ENCODE peak calls at places on chromosomes 1 and 21, in four cellular contexts. B is colonic mucosa, Y is foreskin fibroblast, Q is astrocyte of the spinal cord. P is an unnamed sample.

GRCh38 chr1:101781437-101781836 is 215.3 kb downstream of the OLFM3 start:
- DNase-seq in B (peak; percentile 19), Y (no peak), Q (peak; percentile 14), P (peak; percentile 6)

GRCh38 chr21:44836666-44837471 is 19.0 kb upstream of the SUMO3 start:
- DNase-seq in B (no peak), Y (no peak), Q (no peak), P (peak; percentile 45)

GRCh38 chr1:38500352-38500751 is 359.2 kb downstream of the RRAGC start:
- DNase-seq in B (no peak), Y (no peak), Q (no peak), P (no peak)

GRCh38 chr1:55285849-55286248 is 70.7 kb upstream of the USP24 start:
- DNase-seq in B (no peak), Y (no peak), Q (no peak), P (peak; percentile 56)

GRCh38 chr1:36303650-36304360 is 2.4 kb upstream of the SH3D21 start:
- DNase-seq in B (no peak), Y (no peak), Q (no peak), P (no peak)

GRCh38 chr1:246176126-246177024 is 330.7 kb downstream of the SMYD3 start:
- DNase-seq in B (no peak), Y (no peak), Q (no peak), P (no peak)

GRCh38 chr1:6220236-6220635 is 14.3 kb downstream of the RNF207 start:
- DNase-seq in B (no peak), Y (peak; percentile 30), Q (no peak), P (no peak)

GRCh38 chr1:147647796-147648633 is 22.3 kb downstream of the ACP6 start:
- DNase-seq in B (no peak), Y (no peak), Q (no peak), P (no peak)

GRCh38 chr1:56064705-56065104 is 514.7 kb downstream of the PLPP3 start:
- DNase-seq in B (no peak), Y (peak; percentile 72), Q (peak; percentile 33), P (no peak)

GRCh38 chr1:162070094-162070748 is 730 bp downstream of the NOS1AP start:
- DNase-seq in B (peak; percentile 76), Y (no peak), Q (no peak), P (peak; percentile 40)

GRCh38 chr1:152107984-152108898 is 7.0 kb downstream of the TCHH start:
- DNase-seq in B (peak; percentile 44), Y (peak; percentile 43), Q (peak; percentile 20), P (no peak)

GRCh38 chr21:41487082-41487481 is 20.9 kb downstream of the TMPRSS2 start:
- DNase-seq in B (no peak), Y (no peak), Q (no peak), P (no peak)

GRCh38 chr1:17696417-17697301 is 58.5 kb upstream of the ACTL8 start:
- DNase-seq in B (no peak), Y (peak; percentile 45), Q (peak; percentile 74), P (peak; percentile 14)

GRCh38 chr1:19407494-19408096 is 77.7 kb downstream of the CAPZB start:
- DNase-seq in B (no peak), Y (no peak), Q (no peak), P (no peak)

GRCh38 chr1:93349231-93350135 is 3.8 kb downstream of the DR1 start:
- DNase-seq in B (no peak), Y (no peak), Q (peak; percentile 30), P (no peak)

GRCh38 chr1:167926486-167926997 is 9.9 kb upstream of the DCAF6 start:
- DNase-seq in B (peak; percentile 78), Y (no peak), Q (no peak), P (no peak)

GRCh38 chr21:44938976-44939531 is 775 bp upstream of the SLX9 start:
- DNase-seq in B (no peak), Y (no peak), Q (no peak), P (peak; percentile 76)

GRCh38 chr21:33662046-33662445 is 19.7 kb downstream of the ITSN1 start:
- DNase-seq in B (no peak), Y (no peak), Q (no peak), P (no peak)

GRCh38 chr1:56031011-56031410 is 548.4 kb downstream of the PLPP3 start:
- DNase-seq in B (no peak), Y (no peak), Q (no peak), P (no peak)

GRCh38 chr1:71080178-71080781 is 555 bp downstream of the ZRANB2 start:
- DNase-seq in B (peak; percentile 32), Y (no peak), Q (peak; percentile 15), P (no peak)

GRCh38 chr1:212667223-212668139 is 32.2 kb downstream of the BATF3 start:
- DNase-seq in B (no peak), Y (peak; percentile 93), Q (peak; percentile 95), P (no peak)

GRCh38 chr21:42102516-42102915 is 31.4 kb downstream of the UMODL1 start:
- DNase-seq in B (no peak), Y (no peak), Q (no peak), P (no peak)

GRCh38 chr21:24204641-24205040 is 1402.6 kb downstream of the MRPL39 start:
- DNase-seq in B (no peak), Y (no peak), Q (no peak), P (no peak)

GRCh38 chr1:88985692-88986091 is 6.7 kb downstream of the KYAT3 start:
- DNase-seq in B (no peak), Y (no peak), Q (no peak), P (no peak)

GRCh38 chr1:109622103-109622892 is 2.7 kb downstream of the AMPD2 start:
- DNase-seq in B (no peak), Y (no peak), Q (no peak), P (no peak)

GRCh38 chr1:193580419-193580818 is 394.0 kb upstream of the B3GALT2 start:
- DNase-seq in B (no peak), Y (no peak), Q (no peak), P (no peak)

GRCh38 chr21:31768720-31769119 is 36.8 kb upstream of the SCAF4 start:
- DNase-seq in B (no peak), Y (no peak), Q (no peak), P (no peak)

GRCh38 chr21:26007911-26008579 is 162.5 kb downstream of the APP start:
- DNase-seq in B (no peak), Y (no peak), Q (no peak), P (no peak)

GRCh38 chr1:118821801-118822200 is 166.3 kb downstream of the TBX15 start:
- DNase-seq in B (no peak), Y (peak; percentile 5), Q (no peak), P (no peak)

GRCh38 chr1:5099558-5099957 is 445.1 kb downstream of the AJAP1 start:
- DNase-seq in B (no peak), Y (no peak), Q (no peak), P (peak; percentile 30)

GRCh38 chr1:232577809-232578208 is 52.1 kb downstream of the SIPA1L2 start:
- DNase-seq in B (no peak), Y (no peak), Q (peak; percentile 39), P (no peak)

GRCh38 chr1:78645728-78646127 is 3.9 kb upstream of the IFI44 start:
- DNase-seq in B (no peak), Y (no peak), Q (no peak), P (no peak)

GRCh38 chr1:3902111-3902511 is 2.0 kb upstream of the C1orf174 start:
- DNase-seq in B (no peak), Y (no peak), Q (no peak), P (no peak)

GRCh38 chr1:69518991-69519390 is 48.7 kb upstream of the LRRC7 start:
- DNase-seq in B (no peak), Y (no peak), Q (no peak), P (no peak)

GRCh38 chr1:218741852-218742251 is 396.7 kb downstream of the TGFB2 start:
- DNase-seq in B (no peak), Y (no peak), Q (no peak), P (no peak)
- H3K4me3 ChIP-seq in B (no peak overlapping the region), Y (no peak overlapping the region), Q (no peak overlapping the region), P (no peak overlapping the region)

GRCh38 chr1:174830019-174830418 is 169.7 kb upstream of the CACYBP start:
- DNase-seq in B (no peak), Y (no peak), Q (no peak), P (no peak)

GRCh38 chr1:174828264-174828663 is 171.5 kb upstream of the CACYBP start:
- DNase-seq in B (no peak), Y (no peak), Q (no peak), P (no peak)

DNA sequence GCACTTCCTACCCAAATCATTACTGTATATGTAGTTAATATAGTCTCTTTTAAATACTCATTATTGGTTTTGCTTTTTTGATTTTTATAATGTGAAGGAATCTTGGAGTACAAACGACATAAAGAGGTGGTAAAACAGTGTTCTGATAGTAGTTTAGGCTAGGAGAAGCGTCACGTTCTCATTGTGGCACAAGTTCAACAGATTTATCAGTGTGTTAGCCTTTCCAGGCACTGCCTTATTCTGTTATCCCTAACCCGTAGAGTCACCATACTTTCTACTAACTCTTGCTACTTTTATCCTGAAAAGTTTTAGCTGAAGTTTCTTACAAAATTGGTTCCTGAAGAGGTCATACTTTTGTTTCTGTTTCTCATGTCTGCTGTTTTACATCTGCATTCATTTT is 174.6 kb upstream of the CACYBP start:
- DNase-seq in B (no peak), Y (no peak), Q (no peak), P (no peak)
- TF ChIP-seq CTCF in B (no peak), Y (no peak), Q (no peak), P (no peak)

GRCh38 chr1:90074137-90074536 is 79.2 kb downstream of the ZNF326 start:
- DNase-seq in B (no peak), Y (no peak), Q (no peak), P (no peak)

GRCh38 chr1:90067194-90067593 is 72.3 kb downstream of the ZNF326 start:
- DNase-seq in B (no peak), Y (no peak), Q (no peak), P (no peak)

GRCh38 chr1:90074555-90075315 is 79.8 kb downstream of the ZNF326 start:
- DNase-seq in B (no peak), Y (no peak), Q (no peak), P (no peak)

GRCh38 chr1:90068611-90069280 is 73.8 kb downstream of the ZNF326 start:
- DNase-seq in B (no peak), Y (no peak), Q (no peak), P (no peak)
- H3K4me3 ChIP-seq in B (no peak overlapping the region), Y (no peak overlapping the region), Q (no peak overlapping the region), P (no peak overlapping the region)

DNA sequence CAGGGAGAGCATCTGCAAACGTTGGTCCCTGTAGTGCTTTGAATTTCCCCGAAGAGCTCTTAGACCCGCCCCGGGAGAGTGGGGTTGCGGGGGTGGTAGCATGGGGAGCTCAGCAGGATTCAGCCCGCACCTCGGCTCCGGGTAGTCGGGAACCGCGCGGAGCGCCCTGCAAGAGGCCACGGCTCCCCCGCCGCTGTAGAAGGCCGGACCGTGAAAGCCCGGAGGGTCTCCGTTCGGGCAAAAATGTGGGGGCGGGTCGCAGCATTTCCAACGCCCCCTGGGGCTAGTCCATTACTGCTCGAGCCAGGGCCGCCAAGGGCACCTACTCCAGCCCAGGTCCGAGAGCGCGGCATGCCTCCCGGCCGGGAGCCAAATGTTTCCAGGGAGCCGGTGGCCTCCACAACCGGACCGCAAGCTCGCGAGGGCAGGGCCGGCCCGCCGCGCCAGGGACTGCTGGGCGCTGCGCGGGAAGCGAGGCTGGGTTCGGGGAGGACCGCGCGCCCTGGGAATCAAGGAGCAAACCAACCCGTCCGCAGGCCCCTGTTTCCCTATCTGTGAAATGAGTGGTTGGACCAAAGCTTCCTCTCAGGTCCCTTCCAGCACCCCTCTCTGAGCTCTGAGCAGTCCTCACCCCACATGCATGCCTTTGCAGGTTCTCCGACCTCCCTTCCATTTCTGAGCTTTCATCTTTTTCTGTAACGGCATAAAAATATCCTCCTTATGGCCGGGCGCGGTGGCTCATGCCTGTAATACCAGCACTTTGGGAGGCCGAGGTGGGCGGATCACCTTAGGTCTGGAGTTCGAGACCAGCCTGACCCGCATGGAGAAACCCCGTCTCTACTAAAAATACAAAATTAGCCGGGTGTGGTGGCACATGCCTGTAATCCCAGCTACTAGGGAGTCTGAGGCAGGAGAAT is 777 bp upstream of the TMEM63A start:
- DNase-seq in B (peak; percentile 64), Y (no peak), Q (peak; percentile 36), P (peak; percentile 46)
- TF ChIP-seq CTCF in B (no peak), Y (no peak), Q (no peak), P (no peak)

GRCh38 chr1:208343226-208343625 is 99.0 kb upstream of the PLXNA2 start:
- DNase-seq in B (no peak), Y (no peak), Q (no peak), P (no peak)
- H3K4me3 ChIP-seq in B (no peak overlapping the region), Y (no peak overlapping the region), Q (no peak overlapping the region), P (no peak overlapping the region)

P was measured in prostate gland.